ENCODE peak calls at places on chromosome 1, in nine cellular contexts. B, L, Q, C, P, I, R, N and M are unnamed samples. For H3K27me3, the result is how much of the 10 kb centered on the place peaks cover.

GRCh38 chr1:34896612-34897011 is 32.8 kb downstream of the DLGAP3 start:
- DNase-seq in L (no peak), N (no peak), P (no peak), B (no peak), Q (no peak), R (no peak), I (peak), C (no peak), M (no peak)

GRCh38 chr1:151729157-151729965 is 8.0 kb downstream of the RIIAD1 start:
- DNase-seq in N (no peak), R (no peak), C (no peak), P (no peak), L (no peak), Q (no peak), I (no peak), B (no peak), M (no peak)

GRCh38 chr1:43521078-43521477 is 9.6 kb upstream of the PTPRF start:
- DNase-seq in N (no peak), Q (peak), I (no peak), R (no peak), B (no peak), L (no peak), C (no peak), P (no peak), M (no peak)

GRCh38 chr1:206918076-206918475 is 3.7 kb downstream of the FCMR start:
- DNase-seq in C (no peak), I (no peak), Q (no peak), L (no peak), N (no peak), B (no peak), R (no peak), P (no peak), M (no peak)

GRCh38 chr1:36115931-36116330 is 9.1 kb downstream of the COL8A2 start:
- DNase-seq in B (no peak), C (no peak), N (no peak), L (no peak), Q (no peak), R (no peak), I (peak), P (no peak), M (peak)

GRCh38 chr1:192747305-192747704 is 61.5 kb upstream of the RGS2 start:
- DNase-seq in N (no peak), I (peak), R (no peak), C (no peak), Q (no peak), P (no peak), B (no peak), L (no peak), M (no peak)

GRCh38 chr1:43796111-43796581 is 88.8 kb downstream of the ST3GAL3 start:
- DNase-seq in C (no peak), B (no peak), Q (no peak), L (no peak), R (no peak), P (no peak), N (no peak), I (peak), M (no peak)

GRCh38 chr1:179089827-179090482 is 8.1 kb downstream of the TOR3A start:
- DNase-seq in Q (peak), L (no peak), P (no peak), B (no peak), R (no peak), I (no peak), C (no peak), N (no peak), M (no peak)

GRCh38 chr1:21705303-21705980 is 36.3 kb upstream of the RAP1GAP start:
- DNase-seq in Q (no peak), N (peak), L (no peak), R (no peak), P (no peak), C (no peak), I (no peak), B (no peak), M (no peak)

GRCh38 chr1:36208978-36209708 is 15.1 kb upstream of the THRAP3 start:
- DNase-seq in C (no peak), L (no peak), R (no peak), I (no peak), N (no peak), P (no peak), Q (no peak), B (no peak), M (no peak)

GRCh38 chr1:202086579-202087350 is 36.0 kb upstream of the GPR37L1 start:
- DNase-seq in I (no peak), B (peak), C (no peak), N (no peak), Q (no peak), P (no peak), L (no peak), R (no peak), M (peak)

GRCh38 chr1:121458291-121459048 is 273.7 kb downstream of the SRGAP2C start:
- DNase-seq in Q (no peak), C (peak), I (peak), P (peak), N (no peak), B (no peak), L (no peak), R (no peak), M (no peak)

GRCh38 chr1:159008744-159009188 is 941 bp upstream of the IFI16 start:
- DNase-seq in P (peak), C (peak), L (no peak), N (no peak), I (no peak), Q (no peak), R (no peak), B (no peak), M (no peak)

GRCh38 chr1:93716974-93717373 is 35.3 kb upstream of the BCAR3 start:
- DNase-seq in B (peak), R (no peak), C (no peak), P (no peak), I (no peak), Q (no peak), L (no peak), N (peak), M (no peak)

GRCh38 chr1:193406901-193407300 is 220.5 kb upstream of the B3GALT2 start:
- DNase-seq in N (peak), Q (no peak), L (no peak), R (peak), I (peak), C (peak), P (peak), B (no peak), M (peak)

GRCh38 chr1:33377013-33377412 is 53.9 kb downstream of the PHC2 start:
- DNase-seq in Q (peak), I (no peak), P (no peak), C (no peak), L (no peak), R (no peak), B (peak), N (peak), M (no peak)

GRCh38 chr1:6126521-6127067 is 53.5 kb downstream of the CHD5 start:
- DNase-seq in I (no peak), L (no peak), N (no peak), C (no peak), P (no peak), R (no peak), Q (no peak), B (no peak), M (no peak)

GRCh38 chr1:7517611-7518330 is 253.3 kb upstream of the VAMP3 start:
- DNase-seq in R (no peak), B (no peak), I (no peak), L (no peak), C (no peak), Q (no peak), P (no peak), N (no peak), M (no peak)

GRCh38 chr1:200311256-200311655 is 98.6 kb downstream of the ZNF281 start:
- DNase-seq in L (no peak), I (no peak), P (no peak), Q (no peak), B (no peak), N (no peak), R (no peak), C (no peak), M (no peak)

GRCh38 chr1:56310945-56311344 is 268.4 kb downstream of the PLPP3 start:
- DNase-seq in R (no peak), B (no peak), C (no peak), L (no peak), P (no peak), I (no peak), N (no peak), Q (no peak), M (no peak)

GRCh38 chr1:61078611-61079010 is 3.8 kb upstream of the NFIA start:
- DNase-seq in B (no peak), C (no peak), I (no peak), P (no peak), R (no peak), Q (no peak), L (no peak), N (peak), M (no peak)

GRCh38 chr1:18232052-18232451 is 124.5 kb downstream of the IGSF21 start:
- DNase-seq in P (no peak), N (no peak), Q (no peak), R (no peak), L (no peak), I (no peak), C (no peak), B (no peak), M (no peak)

GRCh38 chr1:207389728-207390464 is 64.2 kb upstream of the CR2 start:
- DNase-seq in I (no peak), N (no peak), R (peak), C (no peak), P (no peak), B (peak), L (no peak), Q (no peak), M (no peak)

GRCh38 chr1:34013958-34014737 is 150.3 kb downstream of the HMGB4 start:
- DNase-seq in L (no peak), I (peak), R (no peak), C (no peak), N (peak), Q (peak), B (no peak), P (no peak), M (peak)

GRCh38 chr1:4050998-4051397 is 150.9 kb upstream of the C1orf174 start:
- DNase-seq in N (no peak), R (no peak), L (no peak), Q (no peak), I (no peak), C (no peak), P (no peak), B (no peak), M (peak)

GRCh38 chr1:56304975-56305374 is 274.4 kb downstream of the PLPP3 start:
- DNase-seq in C (no peak), Q (no peak), I (no peak), L (no peak), P (no peak), B (no peak), N (no peak), R (no peak), M (no peak)

GRCh38 chr1:48560114-48560513 is 88.1 kb upstream of the SPATA6 start:
- DNase-seq in C (no peak), B (no peak), I (no peak), R (no peak), Q (no peak), N (no peak), L (no peak), P (no peak), M (no peak)

GRCh38 chr1:3515774-3516480 is 61.5 kb downstream of the ARHGEF16 start:
- DNase-seq in R (no peak), Q (no peak), C (no peak), L (no peak), P (no peak), N (no peak), I (peak), B (no peak), M (no peak)

GRCh38 chr1:203151362-203152157 is 24.0 kb downstream of the ADORA1 start:
- DNase-seq in L (no peak), B (no peak), I (peak), C (no peak), R (no peak), P (no peak), N (peak), Q (no peak), M (no peak)

GRCh38 chr1:93661829-93662474 is 19.7 kb downstream of the BCAR3 start:
- DNase-seq in C (no peak), B (peak), I (peak), P (no peak), Q (no peak), R (peak), N (peak), L (no peak), M (no peak)

GRCh38 chr1:53258216-53258615 is 19.9 kb upstream of the MAGOH start:
- DNase-seq in P (no peak), L (no peak), Q (no peak), I (no peak), C (no peak), N (no peak), B (no peak), R (no peak), M (no peak)

GRCh38 chr1:222974496-222974895 is 159.7 kb downstream of the DISP1 start:
- DNase-seq in N (no peak), L (no peak), R (peak), Q (no peak), C (no peak), P (no peak), B (no peak), I (peak), M (no peak)

GRCh38 chr1:25796807-25797458 is 3.1 kb upstream of the SELENON start:
- DNase-seq in B (no peak), I (peak), L (peak), C (peak), P (no peak), R (no peak), Q (peak), N (peak), M (peak)

GRCh38 chr1:164768619-164769018 is 209.6 kb downstream of the PBX1 start:
- DNase-seq in B (no peak), P (no peak), R (no peak), I (no peak), N (peak), C (no peak), L (no peak), Q (no peak), M (no peak)

GRCh38 chr1:33001282-33001681 is 35.4 kb downstream of the AK2 start:
- DNase-seq in I (no peak), L (no peak), N (no peak), C (no peak), R (no peak), P (no peak), B (no peak), Q (no peak), M (peak)

GRCh38 chr1:205812271-205812877 is 624 bp downstream of the SLC41A1 start:
- DNase-seq in Q (no peak), R (no peak), L (peak), N (peak), I (peak), C (peak), B (no peak), P (no peak), M (peak)
- H3K27me3 ChIP-seq in Q (under half), R (under half), L (under half), N (under half), I (under half), C (under half), B (under half), P (under half), M (under half)

DNA sequence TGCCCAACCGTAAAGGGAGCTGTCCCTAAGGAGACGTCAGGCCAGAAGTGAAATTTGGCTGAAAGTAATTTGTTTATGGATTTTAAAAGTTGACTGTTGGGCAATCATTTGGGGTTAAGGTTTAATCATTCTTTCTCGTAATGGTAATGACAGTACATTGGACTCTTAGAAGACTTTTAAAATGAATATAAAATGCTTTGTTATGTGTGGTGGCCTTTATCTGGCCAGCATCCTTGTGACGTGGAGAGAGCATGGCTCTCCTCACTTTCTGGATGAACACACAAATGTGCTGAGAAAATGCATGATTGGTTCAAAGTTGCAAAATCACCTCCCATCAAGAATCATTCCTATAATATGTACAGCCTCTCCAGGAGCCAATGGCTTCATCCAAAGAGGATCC is 160.2 kb downstream of the DHRS3 start:
- DNase-seq in P (no peak), Q (no peak), C (no peak), I (no peak), B (no peak), N (no peak), R (no peak), L (no peak), M (no peak)
- H3K27me3 ChIP-seq in P (under half), Q (under half), C (under half), I (under half), B (under half), N (under half), R (under half), L (under half), M (under half)

GRCh38 chr1:38137164-38137563 is 90.6 kb upstream of the POU3F1 start:
- DNase-seq in N (no peak), I (no peak), C (no peak), R (no peak), P (no peak), B (no peak), L (no peak), Q (no peak), M (no peak)
- H3K27me3 ChIP-seq in N (under half), I (half or more), C (under half), R (under half), P (under half), B (under half), L (under half), Q (under half), M (under half)

GRCh38 chr1:171664976-171665375 is 12.5 kb upstream of the MYOC start:
- DNase-seq in I (peak), P (no peak), Q (no peak), L (no peak), N (peak), C (no peak), R (no peak), B (no peak), M (no peak)

GRCh38 chr1:171661076-171661650 is 8.7 kb upstream of the MYOC start:
- DNase-seq in P (no peak), C (no peak), Q (no peak), L (no peak), B (peak), R (no peak), N (no peak), I (no peak), M (no peak)

GRCh38 chr1:171666114-171666769 is 13.8 kb upstream of the MYOC start:
- DNase-seq in R (no peak), B (no peak), P (no peak), L (no peak), I (no peak), N (no peak), C (no peak), Q (no peak), M (no peak)

GRCh38 chr1:171663036-171663853 is 10.8 kb upstream of the MYOC start:
- DNase-seq in R (no peak), B (no peak), P (no peak), N (no peak), I (no peak), Q (no peak), L (no peak), C (no peak), M (no peak)

GRCh38 chr1:171663854-171664550 is 11.5 kb upstream of the MYOC start:
- DNase-seq in R (no peak), P (no peak), I (peak), B (no peak), N (peak), C (no peak), Q (no peak), L (no peak), M (no peak)
- H3K27me3 ChIP-seq in R (under half), P (under half), I (under half), B (under half), N (under half), C (under half), Q (under half), L (under half), M (under half)

DNA sequence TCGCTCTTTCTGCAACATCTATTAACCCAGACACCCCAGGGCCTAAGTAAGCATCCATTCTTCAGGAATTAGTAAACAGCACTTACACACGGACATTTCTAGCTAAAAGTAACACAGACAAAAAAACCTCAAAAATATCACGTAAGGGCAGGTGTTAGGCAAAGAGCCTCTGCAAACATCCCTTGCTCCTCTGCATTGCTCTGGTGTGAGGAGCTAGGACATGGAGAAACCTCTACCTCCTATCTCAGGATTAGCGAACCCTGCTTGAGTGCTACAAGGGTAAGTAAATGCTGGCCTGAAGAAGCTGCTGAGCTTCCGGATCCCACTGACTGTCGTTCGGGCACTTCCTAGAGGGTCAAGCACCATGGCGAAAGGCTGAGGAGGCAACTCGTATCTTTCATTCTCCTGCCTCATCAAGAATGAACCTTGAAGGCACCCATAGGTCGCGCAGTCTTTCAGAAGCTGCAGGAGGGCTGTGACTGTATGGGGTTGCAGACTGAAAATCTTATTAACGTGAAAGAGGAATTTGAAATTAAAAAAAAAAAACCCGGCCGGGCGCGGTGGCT is 2.1 kb downstream of the PTGER3 start:
- DNase-seq in R (no peak), I (no peak), C (no peak), P (no peak), N (no peak), L (no peak), B (no peak), Q (no peak), M (no peak)
- H3K27me3 ChIP-seq in R (under half), I (under half), C (under half), P (under half), N (under half), L (under half), B (under half), Q (under half), M (under half)

GRCh38 chr1:156681196-156681595 is 4.0 kb upstream of the NES start:
- DNase-seq in C (no peak), I (no peak), L (no peak), B (no peak), N (no peak), Q (no peak), R (no peak), P (no peak), M (no peak)

GRCh38 chr1:156680056-156680455 is 2.8 kb upstream of the NES start:
- DNase-seq in I (no peak), N (no peak), P (no peak), R (no peak), L (no peak), Q (no peak), C (no peak), B (no peak), M (no peak)

GRCh38 chr1:156684227-156684782 is 7.1 kb upstream of the NES start:
- DNase-seq in I (no peak), P (no peak), N (no peak), R (no peak), L (no peak), Q (no peak), C (no peak), B (peak), M (peak)

GRCh38 chr1:156677616-156678596 is 699 bp upstream of the NES start:
- DNase-seq in Q (no peak), C (peak), I (peak), R (no peak), L (peak), P (peak), B (no peak), N (peak), M (peak)

GRCh38 chr1:156682166-156682890 is 5.1 kb upstream of the NES start:
- DNase-seq in P (no peak), Q (no peak), L (no peak), N (peak), R (no peak), C (no peak), B (no peak), I (no peak), M (peak)
- H3K27me3 ChIP-seq in P (under half), Q (under half), L (under half), N (under half), R (under half), C (under half), B (under half), I (under half), M (under half)